ENCODE peak calls at places on chromosome 6, in seven cellular contexts. K is HCT116, R is GM23338, F is endothelial cell of umbilical vein, T is spleen, M is GM12878, Q is sigmoid colon. H is an unnamed sample.
A peak's percentile ranks its signal among the peaks of the same experiment; 100 is the strongest.

GRCh38 chr6:162074641-162075040 is 652.9 kb downstream of the PRKN start:
- DNase-seq in K (no peak), R (no peak), F (no peak), T (no peak), M (no peak), Q (no peak), H (no peak)

GRCh38 chr6:121506761-121507754 is 71.6 kb downstream of the GJA1 start:
- DNase-seq in K (no peak), R (no peak), F (no peak), T (no peak), M (no peak), Q (no peak), H (no peak)

GRCh38 chr6:22218410-22218809 is 78.4 kb downstream of the PRL start:
- DNase-seq in K (no peak), R (no peak), F (no peak), T (no peak), M (no peak), Q (no peak), H (no peak)

GRCh38 chr6:37631295-37631694 is 66.4 kb downstream of the MDGA1 start:
- DNase-seq in K (no peak), R (no peak), F (no peak), T (no peak), M (no peak), Q (peak; percentile 3), H (no peak)

GRCh38 chr6:144064831-144065668 is 30.3 kb downstream of the SF3B5 start:
- DNase-seq in K (no peak), R (peak; percentile 30), F (peak; percentile 11), T (peak; percentile 76), M (peak; percentile 44), Q (no peak), H (no peak)

GRCh38 chr6:11242709-11243108 is 10.2 kb upstream of the NEDD9 start:
- DNase-seq in K (no peak), R (no peak), F (no peak), T (no peak), M (no peak), Q (no peak), H (no peak)

GRCh38 chr6:25564953-25565352 is 87.1 kb upstream of the SCGN start:
- DNase-seq in K (no peak), R (no peak), F (no peak), T (no peak), M (no peak), Q (no peak), H (no peak)

GRCh38 chr6:51678905-51679620 is 408.4 kb downstream of the PKHD1 start:
- DNase-seq in K (no peak), R (no peak), F (no peak), T (no peak), M (peak; percentile 19), Q (no peak), H (no peak)

GRCh38 chr6:42315991-42316378 is 98.3 kb upstream of the MRPS10 start:
- DNase-seq in K (peak; percentile 90), R (peak; percentile 43), F (peak; percentile 82), T (no peak), M (no peak), Q (no peak), H (no peak)

GRCh38 chr6:125252891-125253290 is 48.9 kb downstream of the HDDC2 start:
- DNase-seq in K (no peak), R (no peak), F (no peak), T (no peak), M (no peak), Q (no peak), H (no peak)

GRCh38 chr6:150741633-150742200 is 123.8 kb upstream of the MTHFD1L start:
- DNase-seq in K (peak; percentile 23), R (peak; percentile 68), F (peak; percentile 31), T (no peak), M (no peak), Q (no peak), H (no peak)

GRCh38 chr6:136784910-136785746 is 7.1 kb downstream of the MAP3K5 start:
- DNase-seq in K (no peak), R (no peak), F (peak; percentile 58), T (peak; percentile 91), M (no peak), Q (peak; percentile 78), H (peak; percentile 61)

GRCh38 chr6:29685718-29686326 is 4.9 kb upstream of the ZFP57 start:
- DNase-seq in K (no peak), R (peak; percentile 85), F (no peak), T (no peak), M (no peak), Q (no peak), H (no peak)

GRCh38 chr6:22828179-22829062 is 259.1 kb downstream of the HDGFL1 start:
- DNase-seq in K (peak; percentile 53), R (peak; percentile 74), F (peak; percentile 99), T (no peak), M (no peak), Q (no peak), H (no peak)

GRCh38 chr6:148682252-148682651 is 64.6 kb upstream of the UST start:
- DNase-seq in K (no peak), R (no peak), F (no peak), T (no peak), M (no peak), Q (no peak), H (no peak)

GRCh38 chr6:73514746-73515110 is 6.1 kb downstream of the EEF1A1 start:
- DNase-seq in K (no peak), R (peak; percentile 42), F (peak; percentile 9), T (no peak), M (no peak), Q (no peak), H (no peak)

GRCh38 chr6:45044086-45044485 is 284.0 kb upstream of the RUNX2 start:
- DNase-seq in K (no peak), R (no peak), F (no peak), T (no peak), M (no peak), Q (no peak), H (no peak)

GRCh38 chr6:157235600-157236039 is 87.7 kb downstream of the TMEM242 start:
- DNase-seq in K (no peak), R (peak; percentile 96), F (peak; percentile 55), T (peak; percentile 82), M (no peak), Q (peak; percentile 82), H (peak; percentile 59)

GRCh38 chr6:13769034-13769654 is 45.2 kb downstream of the MCUR1 start:
- DNase-seq in K (no peak), R (no peak), F (no peak), T (no peak), M (no peak), Q (no peak), H (peak; percentile 22)

GRCh38 chr6:13764996-13765395 is 49.4 kb downstream of the MCUR1 start:
- DNase-seq in K (no peak), R (no peak), F (no peak), T (no peak), M (peak; percentile 16), Q (peak; percentile 36), H (no peak)

GRCh38 chr6:13766201-13766634 is 48.1 kb downstream of the MCUR1 start:
- DNase-seq in K (peak; percentile 29), R (no peak), F (no peak), T (no peak), M (no peak), Q (peak; percentile 41), H (no peak)

GRCh38 chr6:13765570-13765969 is 48.8 kb downstream of the MCUR1 start:
- DNase-seq in K (no peak), R (no peak), F (no peak), T (no peak), M (no peak), Q (peak; percentile 18), H (no peak)

GRCh38 chr6:13767121-13767794 is 47.1 kb downstream of the MCUR1 start:
- DNase-seq in K (no peak), R (peak; percentile 59), F (peak; percentile 26), T (peak; percentile 78), M (no peak), Q (peak; percentile 89), H (no peak)
- TF ChIP-seq CTCF in K (no peak), R (peak; percentile 62), F (no peak), T (no peak), M (no peak), Q (no peak), H (no peak)

GRCh38 chr6:33192105-33192646 is at the start of gene COL11A2:
- DNase-seq in K (no peak), R (peak; percentile 60), F (no peak), T (peak; percentile 86), M (no peak), Q (no peak), H (no peak)

GRCh38 chr6:33193619-33194018 is 1.4 kb upstream of the COL11A2 start:
- DNase-seq in K (no peak), R (no peak), F (no peak), T (no peak), M (no peak), Q (no peak), H (no peak)

GRCh38 chr6:33191383-33192104 is 723 bp downstream of the COL11A2 start:
- DNase-seq in K (no peak), R (peak; percentile 50), F (no peak), T (no peak), M (no peak), Q (no peak), H (no peak)

GRCh38 chr6:33194431-33194979 is 2.2 kb upstream of the COL11A2 start:
- DNase-seq in K (no peak), R (no peak), F (no peak), T (peak; percentile 50), M (no peak), Q (no peak), H (no peak)

DNA sequence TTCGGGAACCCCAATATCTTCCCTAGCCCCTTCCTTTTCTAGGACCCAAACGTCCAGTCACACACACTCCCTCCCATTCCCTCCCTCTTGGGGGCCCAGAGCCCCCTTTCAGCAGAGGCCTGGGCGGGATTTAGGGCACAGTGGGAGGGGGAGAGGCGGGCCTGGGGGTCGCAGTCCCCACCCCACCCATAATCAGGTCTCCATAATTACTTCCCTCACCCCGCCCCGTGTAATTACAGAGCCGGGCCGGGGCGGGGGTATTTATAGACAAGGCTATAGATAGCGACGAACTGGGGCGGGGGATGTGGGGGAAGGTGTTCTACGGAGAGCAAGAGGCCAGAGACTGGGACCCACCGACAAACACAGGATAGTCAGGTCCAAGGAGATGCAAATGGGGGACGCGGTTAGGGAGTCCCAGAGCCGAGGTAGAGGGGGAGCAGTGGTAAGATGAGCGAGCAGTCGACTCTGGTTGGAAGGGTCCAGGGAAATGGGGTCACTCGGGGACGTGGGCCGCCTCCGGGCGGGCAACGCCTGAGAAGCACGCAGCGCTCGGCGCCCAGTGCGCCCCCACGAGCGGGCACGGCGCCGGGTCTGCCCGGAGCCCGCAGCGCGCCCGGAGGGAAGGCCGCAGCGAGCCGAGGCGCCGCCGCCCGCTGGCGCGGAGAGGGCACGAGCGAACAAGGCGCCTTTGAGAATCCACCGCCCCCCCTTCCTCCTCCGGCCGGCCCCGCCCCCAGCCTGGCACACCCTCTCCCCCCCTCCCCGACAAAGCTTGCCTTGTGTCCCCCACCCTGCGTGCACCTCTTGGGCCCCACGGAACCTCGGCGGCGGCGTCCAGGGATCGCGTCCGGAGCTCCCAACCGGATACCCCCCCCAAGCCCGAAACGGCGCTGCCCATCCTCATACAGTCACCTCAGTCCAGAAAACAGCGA is 670 bp upstream of the COL11A2 start:
- DNase-seq in K (no peak), R (peak; percentile 68), F (no peak), T (peak; percentile 86), M (no peak), Q (no peak), H (no peak)
- TF ChIP-seq POLR2AphosphoS5 in K (no peak), R (no peak), F (peak; percentile 45), T (peak; percentile 37), M (no peak), Q (no peak), H (no peak)

GRCh38 chr6:35040398-35040797 is 100.7 kb downstream of the TCP11 start:
- DNase-seq in K (no peak), R (no peak), F (no peak), T (no peak), M (no peak), Q (no peak), H (no peak)
- H3K27ac ChIP-seq in K (no peak overlapping the region), R (no peak overlapping the region), F (no peak overlapping the region), T (peak overlapping the region; percentile 89), M (no peak overlapping the region), Q (peak overlapping the region; percentile 92), H (no peak overlapping the region)

GRCh38 chr6:154343473-154344308 is 12.9 kb downstream of the IPCEF1 start:
- DNase-seq in K (peak; percentile 24), R (peak; percentile 85), F (peak; percentile 5), T (no peak), M (no peak), Q (no peak), H (peak; percentile 81)
- TF ChIP-seq CTCF in K (no peak), R (peak; percentile 53), F (no peak), T (no peak), M (no peak), Q (peak; percentile 41), H (peak; percentile 17)

H was measured in stomach.